ENCODE peak calls at places on chromosomes 13 and 19, in nine cellular contexts. Z is T-helper 17 cell; V is left ventricle myocardium superior; L is omental fat pad; I is lung; F is activated CD8-positive, alpha-beta T cell treated with anti-CD3 and anti-CD28 coated beads for 36 hours; C is naive B cell; Y is central memory CD8-positive, alpha-beta T cell; T is activated CD8-positive, alpha-beta memory T cell treated with anti-CD3 and anti-CD28 coated beads, Interleukin-2, amount 10 ng/mL, durations not matched to agents 7 days and 5 days. X is an unnamed sample.

GRCh38 chr13:102090532-102090931 is 311.3 kb downstream of the FGF14 start:
- ATAC-seq in Z (no peak), V (peak), L (no peak), I (no peak), F (no peak), C (no peak), Y (no peak), T (no peak), X (no peak)

GRCh38 chr19:10679743-10680142 is 21.5 kb upstream of the QTRT1 start:
- ATAC-seq in Z (peak), V (peak), L (peak), I (no peak), F (no peak), C (no peak), Y (no peak), T (no peak), X (no peak)

GRCh38 chr13:110305949-110306339 is 1.0 kb downstream of the COL4A1 start:
- ATAC-seq in Z (no peak), V (no peak), L (no peak), I (no peak), F (no peak), C (no peak), Y (no peak), T (no peak), X (no peak)

GRCh38 chr19:15365264-15365663 is 14.3 kb downstream of the AKAP8 start:
- ATAC-seq in Z (peak), V (no peak), L (no peak), I (no peak), F (no peak), C (peak), Y (no peak), T (no peak), X (no peak)

GRCh38 chr19:42280761-42281174 is 11.7 kb downstream of the CIC start:
- ATAC-seq in Z (no peak), V (peak), L (peak), I (peak), F (no peak), C (no peak), Y (no peak), T (peak), X (peak)

GRCh38 chr19:32458500-32459123 is 53.0 kb downstream of the DPY19L3 start:
- ATAC-seq in Z (no peak), V (peak), L (no peak), I (no peak), F (no peak), C (no peak), Y (no peak), T (peak), X (no peak)

GRCh38 chr19:10145031-10145430 is 25.3 kb upstream of the EIF3G start:
- ATAC-seq in Z (no peak), V (no peak), L (no peak), I (no peak), F (no peak), C (no peak), Y (no peak), T (no peak), X (no peak)

GRCh38 chr13:113656015-113656588 is 1.9 kb downstream of the ATP4B start:
- ATAC-seq in Z (no peak), V (no peak), L (no peak), I (no peak), F (no peak), C (no peak), Y (no peak), T (no peak), X (no peak)

GRCh38 chr19:3336680-3337523 is 29.5 kb upstream of the NFIC start:
- ATAC-seq in Z (no peak), V (peak), L (peak), I (peak), F (no peak), C (no peak), Y (no peak), T (no peak), X (peak)

GRCh38 chr19:55811340-55811739 is 20.5 kb downstream of the NLRP11 start:
- ATAC-seq in Z (no peak), V (no peak), L (no peak), I (no peak), F (no peak), C (no peak), Y (no peak), T (no peak), X (no peak)

GRCh38 chr19:55656552-55656951 is 1.7 kb downstream of the U2AF2 start:
- ATAC-seq in Z (no peak), V (no peak), L (no peak), I (no peak), F (no peak), C (no peak), Y (no peak), T (no peak), X (no peak)

GRCh38 chr13:76799696-76800095 is 86.5 kb downstream of the KCTD12 start:
- ATAC-seq in Z (peak), V (no peak), L (no peak), I (no peak), F (no peak), C (no peak), Y (no peak), T (no peak), X (no peak)

GRCh38 chr13:66933994-66934393 is 296.1 kb downstream of the PCDH9 start:
- ATAC-seq in Z (no peak), V (no peak), L (no peak), I (no peak), F (no peak), C (no peak), Y (no peak), T (no peak), X (peak)

GRCh38 chr13:101520672-101521071 is 68.2 kb downstream of the ITGBL1 start:
- ATAC-seq in Z (peak), V (no peak), L (no peak), I (no peak), F (peak), C (no peak), Y (peak), T (peak), X (no peak)

GRCh38 chr13:21225841-21226581 is 49.6 kb downstream of the MRPL57 start:
- ATAC-seq in Z (no peak), V (no peak), L (no peak), I (no peak), F (no peak), C (no peak), Y (no peak), T (no peak), X (no peak)

GRCh38 chr19:3982701-3983541 is 2.3 kb downstream of the EEF2 start:
- ATAC-seq in Z (no peak), V (no peak), L (peak), I (no peak), F (no peak), C (no peak), Y (no peak), T (no peak), X (no peak)

GRCh38 chr19:4870025-4870700 is 2.7 kb upstream of the PLIN3 start:
- ATAC-seq in Z (no peak), V (no peak), L (no peak), I (peak), F (peak), C (no peak), Y (no peak), T (peak), X (no peak)

GRCh38 chr19:1567116-1567847 is 843 bp downstream of the MEX3D start:
- ATAC-seq in Z (no peak), V (no peak), L (no peak), I (peak), F (no peak), C (no peak), Y (no peak), T (no peak), X (peak)

GRCh38 chr19:18070181-18070580 is 16.6 kb downstream of the IL12RB1 start:
- ATAC-seq in Z (no peak), V (no peak), L (peak), I (no peak), F (no peak), C (no peak), Y (no peak), T (no peak), X (no peak)

GRCh38 chr19:46049597-46049996 is 8.8 kb upstream of the IGFL4 start:
- ATAC-seq in Z (no peak), V (no peak), L (no peak), I (no peak), F (no peak), C (no peak), Y (no peak), T (no peak), X (no peak)

GRCh38 chr13:112910016-112910415 is 59.0 kb upstream of the MCF2L start:
- ATAC-seq in Z (no peak), V (no peak), L (no peak), I (no peak), F (no peak), C (no peak), Y (no peak), T (no peak), X (no peak)

GRCh38 chr13:91776650-91777193 is 378.3 kb downstream of the GPC5 start:
- ATAC-seq in Z (no peak), V (no peak), L (no peak), I (no peak), F (no peak), C (no peak), Y (no peak), T (no peak), X (no peak)

GRCh38 chr19:39182174-39182505 is 14.6 kb upstream of the NCCRP1 start:
- ATAC-seq in Z (no peak), V (no peak), L (no peak), I (no peak), F (no peak), C (no peak), Y (no peak), T (no peak), X (no peak)

GRCh38 chr19:45011959-45012358 is 10.7 kb downstream of the RELB start:
- ATAC-seq in Z (no peak), V (no peak), L (no peak), I (no peak), F (no peak), C (no peak), Y (no peak), T (no peak), X (no peak)

GRCh38 chr19:39865953-39866352 is 19.8 kb upstream of the FBL start:
- ATAC-seq in Z (no peak), V (no peak), L (no peak), I (no peak), F (peak), C (no peak), Y (no peak), T (no peak), X (no peak)

GRCh38 chr13:49450105-49450819 is 6.2 kb downstream of the SETDB2 start:
- ATAC-seq in Z (no peak), V (no peak), L (no peak), I (no peak), F (peak), C (no peak), Y (no peak), T (no peak), X (no peak)

GRCh38 chr13:109412232-109412935 is 374.0 kb downstream of the IRS2 start:
- ATAC-seq in Z (no peak), V (peak), L (no peak), I (peak), F (no peak), C (no peak), Y (no peak), T (no peak), X (peak)

GRCh38 chr13:80070024-80070703 is 270.8 kb downstream of the SPRY2 start:
- ATAC-seq in Z (no peak), V (no peak), L (no peak), I (no peak), F (no peak), C (no peak), Y (no peak), T (no peak), X (no peak)

GRCh38 chr13:83162493-83162892 is 719.8 kb downstream of the SLITRK1 start:
- ATAC-seq in Z (no peak), V (no peak), L (no peak), I (no peak), F (no peak), C (no peak), Y (no peak), T (no peak), X (no peak)

GRCh38 chr13:42836930-42837329 is 55.5 kb downstream of the FAM216B start:
- ATAC-seq in Z (no peak), V (no peak), L (no peak), I (no peak), F (no peak), C (no peak), Y (no peak), T (no peak), X (no peak)